ENCODE peak calls at places on chromosome 22, in ten cellular contexts. One of them, this sample, is unnamed.
A peak's percentile ranks its signal among the peaks of the same experiment; 100 is the strongest.

GRCh38 chr22:50302564-50302963 is 4.9 kb downstream of the PLXNB2 start:
- DNase-seq in DND-41: no peak
- DNase-seq in astrocyte: no peak
- DNase-seq in CD8-positive, alpha-beta T cell: no peak
- DNase-seq in AG04450: no peak
- DNase-seq in right atrium auricular region: no peak
- DNase-seq in lower lobe of right lung: no peak
- DNase-seq in sigmoid colon: no peak
- DNase-seq in suprapubic skin: no peak
- DNase-seq in K562: no peak
- DNase-seq in this sample: no peak

GRCh38 chr22:50547231-50547851 is 1.6 kb downstream of the KLHDC7B start:
- DNase-seq in astrocyte: no peak
- DNase-seq in sigmoid colon: no peak
- DNase-seq in K562: no peak
- DNase-seq in suprapubic skin: no peak
- DNase-seq in AG04450: no peak
- DNase-seq in CD8-positive, alpha-beta T cell: no peak
- DNase-seq in right atrium auricular region: no peak
- DNase-seq in DND-41: no peak
- DNase-seq in lower lobe of right lung: peak; percentile 45
- DNase-seq in this sample: no peak

GRCh38 chr22:45977551-45978274 is 751 bp upstream of the WNT7B start:
- DNase-seq in DND-41: peak; percentile 30
- DNase-seq in right atrium auricular region: no peak
- DNase-seq in CD8-positive, alpha-beta T cell: no peak
- DNase-seq in AG04450: no peak
- DNase-seq in lower lobe of right lung: no peak
- DNase-seq in sigmoid colon: no peak
- DNase-seq in K562: no peak
- DNase-seq in suprapubic skin: no peak
- DNase-seq in astrocyte: no peak
- DNase-seq in this sample: no peak

GRCh38 chr22:39135092-39135896 is 17.2 kb downstream of the CBX7 start:
- DNase-seq in K562: peak; percentile 64
- DNase-seq in sigmoid colon: peak; percentile 89
- DNase-seq in CD8-positive, alpha-beta T cell: peak; percentile 47
- DNase-seq in suprapubic skin: no peak
- DNase-seq in right atrium auricular region: no peak
- DNase-seq in DND-41: peak; percentile 44
- DNase-seq in AG04450: no peak
- DNase-seq in lower lobe of right lung: no peak
- DNase-seq in astrocyte: no peak
- DNase-seq in this sample: no peak

GRCh38 chr22:19937616-19938473 is 3.7 kb upstream of the COMT start:
- DNase-seq in suprapubic skin: no peak
- DNase-seq in K562: no peak
- DNase-seq in right atrium auricular region: no peak
- DNase-seq in AG04450: no peak
- DNase-seq in DND-41: no peak
- DNase-seq in CD8-positive, alpha-beta T cell: no peak
- DNase-seq in astrocyte: peak; percentile 27
- DNase-seq in lower lobe of right lung: peak; percentile 59
- DNase-seq in sigmoid colon: no peak
- DNase-seq in this sample: no peak

GRCh38 chr22:44620129-44620840 is 81.7 kb upstream of the PRR5 start:
- DNase-seq in AG04450: no peak
- DNase-seq in lower lobe of right lung: peak; percentile 70
- DNase-seq in sigmoid colon: peak; percentile 76
- DNase-seq in right atrium auricular region: peak; percentile 74
- DNase-seq in DND-41: peak; percentile 76
- DNase-seq in astrocyte: peak; percentile 57
- DNase-seq in suprapubic skin: peak; percentile 81
- DNase-seq in CD8-positive, alpha-beta T cell: peak; percentile 90
- DNase-seq in K562: peak; percentile 51
- DNase-seq in this sample: peak; percentile 77

GRCh38 chr22:43209523-43209890 is 22.6 kb upstream of the TTLL12 start:
- DNase-seq in suprapubic skin: no peak
- DNase-seq in astrocyte: no peak
- DNase-seq in CD8-positive, alpha-beta T cell: no peak
- DNase-seq in sigmoid colon: no peak
- DNase-seq in lower lobe of right lung: no peak
- DNase-seq in AG04450: no peak
- DNase-seq in right atrium auricular region: no peak
- DNase-seq in DND-41: no peak
- DNase-seq in K562: no peak
- DNase-seq in this sample: no peak

GRCh38 chr22:47038206-47038835 is 275.9 kb downstream of the TBC1D22A start:
- DNase-seq in CD8-positive, alpha-beta T cell: no peak
- DNase-seq in astrocyte: no peak
- DNase-seq in AG04450: no peak
- DNase-seq in sigmoid colon: peak; percentile 27
- DNase-seq in DND-41: no peak
- DNase-seq in lower lobe of right lung: peak; percentile 19
- DNase-seq in right atrium auricular region: no peak
- DNase-seq in suprapubic skin: no peak
- DNase-seq in K562: no peak
- DNase-seq in this sample: no peak

GRCh38 chr22:46267431-46268279 is at the start of gene TTC38:
- DNase-seq in lower lobe of right lung: peak; percentile 95
- DNase-seq in DND-41: peak; percentile 62
- DNase-seq in K562: peak; percentile 89
- DNase-seq in right atrium auricular region: peak; percentile 94
- DNase-seq in sigmoid colon: peak; percentile 96
- DNase-seq in astrocyte: peak; percentile 51
- DNase-seq in suprapubic skin: peak; percentile 93
- DNase-seq in CD8-positive, alpha-beta T cell: peak; percentile 48
- DNase-seq in AG04450: no peak
- DNase-seq in this sample: peak; percentile 13

GRCh38 chr22:36472689-36473088 is 8.8 kb downstream of the TXN2 start:
- DNase-seq in astrocyte: no peak
- DNase-seq in sigmoid colon: no peak
- DNase-seq in lower lobe of right lung: no peak
- DNase-seq in right atrium auricular region: no peak
- DNase-seq in suprapubic skin: no peak
- DNase-seq in K562: no peak
- DNase-seq in AG04450: no peak
- DNase-seq in DND-41: no peak
- DNase-seq in CD8-positive, alpha-beta T cell: no peak
- DNase-seq in this sample: no peak

GRCh38 chr22:36470162-36470993 is 11.1 kb downstream of the TXN2 start:
- DNase-seq in DND-41: peak; percentile 86
- DNase-seq in right atrium auricular region: peak; percentile 86
- DNase-seq in AG04450: peak; percentile 83
- DNase-seq in CD8-positive, alpha-beta T cell: peak; percentile 82
- DNase-seq in K562: peak; percentile 84
- DNase-seq in lower lobe of right lung: peak; percentile 86
- DNase-seq in suprapubic skin: peak; percentile 83
- DNase-seq in sigmoid colon: peak; percentile 95
- DNase-seq in astrocyte: peak; percentile 76
- DNase-seq in this sample: no peak

GRCh38 chr22:36469094-36469710 is 12.2 kb downstream of the TXN2 start:
- DNase-seq in sigmoid colon: peak; percentile 87
- DNase-seq in lower lobe of right lung: no peak
- DNase-seq in suprapubic skin: no peak
- DNase-seq in CD8-positive, alpha-beta T cell: no peak
- DNase-seq in DND-41: no peak
- DNase-seq in K562: no peak
- DNase-seq in AG04450: no peak
- DNase-seq in astrocyte: no peak
- DNase-seq in right atrium auricular region: no peak
- DNase-seq in this sample: no peak

GRCh38 chr22:36471341-36471821 is 10.1 kb downstream of the TXN2 start:
- DNase-seq in astrocyte: peak; percentile 81
- DNase-seq in lower lobe of right lung: no peak
- DNase-seq in AG04450: no peak
- DNase-seq in CD8-positive, alpha-beta T cell: no peak
- DNase-seq in sigmoid colon: peak; percentile 84
- DNase-seq in K562: no peak
- DNase-seq in right atrium auricular region: no peak
- DNase-seq in DND-41: no peak
- DNase-seq in suprapubic skin: no peak
- DNase-seq in this sample: no peak

GRCh38 chr22:36470994-36471331 is 10.5 kb downstream of the TXN2 start:
- DNase-seq in AG04450: no peak
- DNase-seq in DND-41: no peak
- DNase-seq in CD8-positive, alpha-beta T cell: no peak
- DNase-seq in suprapubic skin: no peak
- DNase-seq in right atrium auricular region: no peak
- DNase-seq in astrocyte: peak; percentile 77
- DNase-seq in lower lobe of right lung: no peak
- DNase-seq in sigmoid colon: peak; percentile 91
- DNase-seq in K562: no peak
- DNase-seq in this sample: no peak
- H3K4me3 ChIP-seq in AG04450: no peak overlapping the region
- H3K4me3 ChIP-seq in DND-41: no peak overlapping the region
- H3K4me3 ChIP-seq in CD8-positive, alpha-beta T cell: no peak overlapping the region
- H3K4me3 ChIP-seq in suprapubic skin: no peak overlapping the region
- H3K4me3 ChIP-seq in right atrium auricular region: no peak overlapping the region
- H3K4me3 ChIP-seq in astrocyte: peak overlapping the region; percentile 1
- H3K4me3 ChIP-seq in lower lobe of right lung: no peak overlapping the region
- H3K4me3 ChIP-seq in sigmoid colon: peak overlapping the region; percentile 33
- H3K4me3 ChIP-seq in K562: no peak overlapping the region
- H3K4me3 ChIP-seq in this sample: no peak overlapping the region

GRCh38 chr22:29207231-29207550 is 1.5 kb downstream of the EMID1 start:
- DNase-seq in K562: no peak
- DNase-seq in lower lobe of right lung: no peak
- DNase-seq in sigmoid colon: no peak
- DNase-seq in suprapubic skin: no peak
- DNase-seq in CD8-positive, alpha-beta T cell: no peak
- DNase-seq in AG04450: no peak
- DNase-seq in right atrium auricular region: no peak
- DNase-seq in astrocyte: no peak
- DNase-seq in DND-41: no peak
- DNase-seq in this sample: no peak

GRCh38 chr22:29204617-29205183 is 996 bp upstream of the EMID1 start:
- DNase-seq in AG04450: no peak
- DNase-seq in CD8-positive, alpha-beta T cell: no peak
- DNase-seq in DND-41: peak; percentile 31
- DNase-seq in right atrium auricular region: no peak
- DNase-seq in sigmoid colon: no peak
- DNase-seq in astrocyte: no peak
- DNase-seq in lower lobe of right lung: no peak
- DNase-seq in suprapubic skin: no peak
- DNase-seq in K562: no peak
- DNase-seq in this sample: no peak

GRCh38 chr22:29205260-29205597 is 467 bp upstream of the EMID1 start:
- DNase-seq in DND-41: no peak
- DNase-seq in suprapubic skin: no peak
- DNase-seq in K562: no peak
- DNase-seq in AG04450: no peak
- DNase-seq in lower lobe of right lung: no peak
- DNase-seq in CD8-positive, alpha-beta T cell: no peak
- DNase-seq in right atrium auricular region: no peak
- DNase-seq in astrocyte: no peak
- DNase-seq in sigmoid colon: no peak
- DNase-seq in this sample: no peak

GRCh38 chr22:29206372-29207230 is 905 bp downstream of the EMID1 start:
- DNase-seq in sigmoid colon: no peak
- DNase-seq in suprapubic skin: no peak
- DNase-seq in right atrium auricular region: no peak
- DNase-seq in astrocyte: no peak
- DNase-seq in CD8-positive, alpha-beta T cell: no peak
- DNase-seq in AG04450: no peak
- DNase-seq in DND-41: no peak
- DNase-seq in lower lobe of right lung: no peak
- DNase-seq in K562: peak; percentile 14
- DNase-seq in this sample: no peak

GRCh38 chr22:29205598-29206371 is at the start of gene EMID1:
- DNase-seq in right atrium auricular region: no peak
- DNase-seq in sigmoid colon: peak; percentile 76
- DNase-seq in CD8-positive, alpha-beta T cell: no peak
- DNase-seq in K562: peak; percentile 54
- DNase-seq in DND-41: peak; percentile 61
- DNase-seq in astrocyte: no peak
- DNase-seq in AG04450: no peak
- DNase-seq in lower lobe of right lung: peak; percentile 59
- DNase-seq in suprapubic skin: no peak
- DNase-seq in this sample: no peak
- TF ChIP-seq CTCF in right atrium auricular region: no peak
- TF ChIP-seq CTCF in sigmoid colon: no peak
- TF ChIP-seq CTCF in CD8-positive, alpha-beta T cell: no peak
- TF ChIP-seq CTCF in K562: peak; percentile 10
- TF ChIP-seq CTCF in DND-41: peak; percentile 51
- TF ChIP-seq CTCF in astrocyte: no peak
- TF ChIP-seq CTCF in AG04450: peak; percentile 31
- TF ChIP-seq CTCF in lower lobe of right lung: peak; percentile 19
- TF ChIP-seq CTCF in suprapubic skin: peak; percentile 9
- TF ChIP-seq CTCF in this sample: peak; percentile 25

DNA sequence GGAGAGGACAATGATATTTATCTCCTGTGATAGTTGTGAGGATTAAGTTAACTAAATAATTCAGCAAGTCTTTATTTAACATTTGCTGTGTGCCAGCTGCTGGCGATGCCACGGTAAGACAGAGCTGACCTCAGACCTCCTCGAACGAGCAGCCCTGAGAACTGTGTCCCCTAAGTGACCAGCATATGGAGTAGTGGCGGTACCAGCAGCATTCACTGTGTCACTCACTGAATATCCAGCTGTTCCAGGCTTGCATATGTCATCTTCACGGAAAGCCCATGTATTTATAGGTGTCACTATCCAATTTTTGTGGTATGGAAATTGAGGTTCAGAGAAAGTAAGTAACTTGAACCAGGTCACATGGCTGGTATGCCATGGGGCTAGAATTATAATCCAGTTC is 49.6 kb upstream of the MYO18B start:
- DNase-seq in suprapubic skin: no peak
- DNase-seq in lower lobe of right lung: no peak
- DNase-seq in right atrium auricular region: no peak
- DNase-seq in sigmoid colon: no peak
- DNase-seq in K562: no peak
- DNase-seq in astrocyte: no peak
- DNase-seq in CD8-positive, alpha-beta T cell: no peak
- DNase-seq in DND-41: no peak
- DNase-seq in AG04450: no peak
- DNase-seq in this sample: no peak
- H3K4me3 ChIP-seq in suprapubic skin: no peak overlapping the region
- H3K4me3 ChIP-seq in lower lobe of right lung: no peak overlapping the region
- H3K4me3 ChIP-seq in right atrium auricular region: no peak overlapping the region
- H3K4me3 ChIP-seq in sigmoid colon: no peak overlapping the region
- H3K4me3 ChIP-seq in K562: no peak overlapping the region
- H3K4me3 ChIP-seq in astrocyte: no peak overlapping the region
- H3K4me3 ChIP-seq in CD8-positive, alpha-beta T cell: no peak overlapping the region
- H3K4me3 ChIP-seq in DND-41: no peak overlapping the region
- H3K4me3 ChIP-seq in AG04450: no peak overlapping the region
- H3K4me3 ChIP-seq in this sample: no peak overlapping the region

DNA sequence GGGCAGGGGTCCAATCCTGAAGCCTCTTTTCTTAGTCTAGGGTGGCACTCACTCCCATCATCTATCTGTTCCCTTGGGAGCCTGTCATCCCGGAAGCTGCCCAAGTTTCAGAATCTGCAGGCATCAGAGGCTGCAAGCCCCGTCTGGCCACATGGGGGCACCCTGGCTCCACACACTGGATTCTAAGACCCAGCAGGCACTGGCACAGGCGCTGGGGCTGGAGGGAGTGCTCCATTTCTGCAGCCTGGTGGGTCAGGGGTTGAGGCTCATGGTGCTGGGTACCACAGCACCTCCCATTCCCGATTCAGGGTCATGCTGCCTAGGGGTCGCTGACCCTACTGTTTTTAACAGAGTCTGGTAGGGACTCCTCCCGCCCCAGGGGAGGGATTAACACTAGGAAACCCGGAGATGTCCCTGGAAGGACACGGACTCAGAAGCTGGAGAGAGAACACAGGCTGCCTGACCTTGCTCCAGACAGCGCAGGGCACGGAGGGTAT is 243.9 kb upstream of the SYN3 start:
- DNase-seq in DND-41: peak; percentile 73
- DNase-seq in sigmoid colon: peak; percentile 87
- DNase-seq in right atrium auricular region: peak; percentile 74
- DNase-seq in K562: peak; percentile 68
- DNase-seq in CD8-positive, alpha-beta T cell: peak; percentile 41
- DNase-seq in astrocyte: peak; percentile 18
- DNase-seq in AG04450: peak; percentile 39
- DNase-seq in lower lobe of right lung: peak; percentile 79
- DNase-seq in suprapubic skin: peak; percentile 81
- DNase-seq in this sample: peak; percentile 5
- TF ChIP-seq CTCF in DND-41: peak; percentile 91
- TF ChIP-seq CTCF in sigmoid colon: peak; percentile 81
- TF ChIP-seq CTCF in right atrium auricular region: peak; percentile 97
- TF ChIP-seq CTCF in K562: peak; percentile 80
- TF ChIP-seq CTCF in CD8-positive, alpha-beta T cell: no peak
- TF ChIP-seq CTCF in astrocyte: peak; percentile 87
- TF ChIP-seq CTCF in AG04450: peak; percentile 99
- TF ChIP-seq CTCF in lower lobe of right lung: peak; percentile 90
- TF ChIP-seq CTCF in suprapubic skin: peak; percentile 93
- TF ChIP-seq CTCF in this sample: peak; percentile 97

This sample was measured in retinal pigment epithelial cell.